ENCODE peak calls at places on chromosomes 13 and 19, in six cellular contexts. Q is AG04450, F is breast epithelium, A is Peyer's patch, G is BE2C, K is BJ. W is an unnamed sample.

GRCh38 chr13:62320129-62320724 is 904.6 kb upstream of the PCDH20 start:
- DNase-seq in Q (peak), F (no peak), A (no peak), G (peak), K (no peak), W (peak)

GRCh38 chr13:23674795-23675640 is 104.8 kb downstream of the TNFRSF19 start:
- DNase-seq in Q (peak), F (no peak), A (no peak), G (no peak), K (no peak), W (no peak)

GRCh38 chr19:567296-567900 is 5.0 kb upstream of the BSG start:
- DNase-seq in Q (no peak), F (no peak), A (no peak), G (no peak), K (no peak), W (no peak)

GRCh38 chr13:21014139-21014665 is 47.2 kb downstream of the LATS2 start:
- DNase-seq in Q (no peak), F (no peak), A (no peak), G (no peak), K (no peak), W (no peak)

GRCh38 chr19:35136977-35137702 is 1.5 kb upstream of the FXYD1 start:
- DNase-seq in Q (no peak), F (no peak), A (no peak), G (no peak), K (no peak), W (no peak)

GRCh38 chr19:9535934-9536333 is 2.5 kb downstream of the ZNF426 start:
- DNase-seq in Q (no peak), F (no peak), A (no peak), G (no peak), K (no peak), W (no peak)

GRCh38 chr13:45242070-45242469 is 41.2 kb upstream of the KCTD4 start:
- DNase-seq in Q (no peak), F (no peak), A (no peak), G (peak), K (no peak), W (no peak)

GRCh38 chr13:111201304-111201940 is 86.3 kb downstream of the ARHGEF7 start:
- DNase-seq in Q (no peak), F (no peak), A (no peak), G (no peak), K (no peak), W (no peak)

GRCh38 chr13:45396548-45397095 is 21.6 kb downstream of the SLC25A30 start:
- DNase-seq in Q (no peak), F (no peak), A (no peak), G (no peak), K (no peak), W (no peak)

GRCh38 chr19:49677232-49677881 is at the start of gene PRMT1:
- DNase-seq in Q (no peak), F (no peak), A (no peak), G (peak), K (no peak), W (no peak)

GRCh38 chr19:29076963-29077362 is 136.0 kb downstream of the UQCRFS1 start:
- DNase-seq in Q (no peak), F (no peak), A (no peak), G (no peak), K (no peak), W (no peak)

GRCh38 chr19:2744113-2744512 is 4.3 kb upstream of the SLC39A3 start:
- DNase-seq in Q (no peak), F (no peak), A (no peak), G (no peak), K (no peak), W (no peak)

GRCh38 chr13:98447881-98448641 is 128.8 kb downstream of the STK24 start:
- DNase-seq in Q (no peak), F (no peak), A (no peak), G (peak), K (no peak), W (no peak)

GRCh38 chr13:99314640-99315176 is 7.5 kb upstream of the GPR183 start:
- DNase-seq in Q (no peak), F (no peak), A (no peak), G (no peak), K (no peak), W (no peak)

GRCh38 chr13:25920277-25920676 is 131.5 kb downstream of the SHISA2 start:
- DNase-seq in Q (no peak), F (no peak), A (no peak), G (no peak), K (no peak), W (no peak)

GRCh38 chr13:110017379-110017778 is 231.0 kb upstream of the IRS2 start:
- DNase-seq in Q (peak), F (no peak), A (no peak), G (no peak), K (peak), W (peak)

GRCh38 chr13:97726664-97727235 is 226.7 kb upstream of the IPO5 start:
- DNase-seq in Q (no peak), F (no peak), A (no peak), G (no peak), K (no peak), W (no peak)

GRCh38 chr13:83211301-83211700 is 671.0 kb downstream of the SLITRK1 start:
- DNase-seq in Q (no peak), F (no peak), A (no peak), G (no peak), K (no peak), W (no peak)

GRCh38 chr19:55340784-55341147 is 1.1 kb downstream of the KMT5C start:
- DNase-seq in Q (no peak), F (no peak), A (no peak), G (peak), K (no peak), W (no peak)

GRCh38 chr13:77733674-77734073 is 36.2 kb downstream of the SLAIN1 start:
- DNase-seq in Q (no peak), F (no peak), A (no peak), G (no peak), K (no peak), W (no peak)

GRCh38 chr13:80923907-80924306 is 583.0 kb upstream of the SPRY2 start:
- DNase-seq in Q (no peak), F (no peak), A (no peak), G (peak), K (no peak), W (no peak)

DNA sequence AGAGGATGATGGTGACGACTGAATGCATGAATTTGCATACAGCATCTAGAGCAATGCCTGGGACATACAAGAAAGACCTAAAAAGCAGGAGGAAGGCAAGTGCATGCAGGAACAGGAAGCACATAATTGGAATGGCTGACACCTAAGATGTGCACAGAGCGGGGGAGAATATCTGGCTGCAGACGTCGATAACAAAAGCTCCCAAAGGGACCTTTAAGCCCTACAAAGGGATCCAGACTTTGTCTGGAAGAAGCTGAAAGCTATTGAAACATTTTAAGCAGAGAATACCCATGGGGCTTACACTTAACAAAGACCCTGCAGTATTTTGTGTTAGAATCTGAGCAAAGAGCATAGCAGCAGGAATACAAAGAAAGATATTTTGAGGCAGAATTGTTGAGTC is 107.4 kb upstream of the CLDN10 start:
- DNase-seq in Q (no peak), F (no peak), A (no peak), G (no peak), K (no peak), W (no peak)
- TF ChIP-seq CTCF in Q (no peak), F (no peak), A (no peak), G (no peak), K (no peak), W (no peak)

GRCh38 chr13:33918199-33918932 is 100.4 kb downstream of the RFC3 start:
- DNase-seq in Q (no peak), F (no peak), A (no peak), G (no peak), K (peak), W (peak)
- TF ChIP-seq CTCF in Q (no peak), F (no peak), A (no peak), G (no peak), K (no peak), W (no peak)

GRCh38 chr13:103356226-103356864 is 290.1 kb upstream of the SLC10A2 start:
- DNase-seq in Q (no peak), F (no peak), A (no peak), G (no peak), K (no peak), W (no peak)

GRCh38 chr13:103354189-103354588 is 288.0 kb upstream of the SLC10A2 start:
- DNase-seq in Q (no peak), F (no peak), A (no peak), G (peak), K (no peak), W (no peak)

GRCh38 chr13:103358245-103358932 is 292.2 kb upstream of the SLC10A2 start:
- DNase-seq in Q (no peak), F (no peak), A (no peak), G (no peak), K (no peak), W (no peak)
- TF ChIP-seq CTCF in Q (no peak), F (no peak), A (no peak), G (no peak), K (no peak), W (no peak)

GRCh38 chr19:19552811-19553210 is 14.7 kb downstream of the CILP2 start:
- DNase-seq in Q (no peak), F (no peak), A (peak), G (peak), K (no peak), W (no peak)
- TF ChIP-seq CTCF in Q (peak), F (peak), A (peak), G (peak), K (peak), W (peak)

DNA sequence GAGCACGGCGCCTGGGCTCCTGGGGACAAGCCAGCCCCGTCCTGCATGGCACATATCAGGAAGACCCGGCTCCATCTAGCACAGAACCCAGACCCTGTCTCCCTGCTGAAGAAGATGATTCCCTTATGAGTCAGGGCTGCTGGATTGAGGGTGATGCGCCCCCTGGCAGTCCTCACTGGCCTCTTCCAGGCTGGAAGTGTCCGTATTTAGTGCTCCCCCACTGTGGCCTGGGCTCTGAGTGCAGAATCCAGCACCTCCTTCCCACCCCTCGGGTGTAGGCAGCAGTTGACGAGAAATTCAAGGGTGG is 14.9 kb downstream of the COMP start:
- DNase-seq in Q (no peak), F (no peak), A (no peak), G (peak), K (no peak), W (no peak)
- TF ChIP-seq CTCF in Q (peak), F (no peak), A (no peak), G (peak), K (peak), W (peak)

DNA sequence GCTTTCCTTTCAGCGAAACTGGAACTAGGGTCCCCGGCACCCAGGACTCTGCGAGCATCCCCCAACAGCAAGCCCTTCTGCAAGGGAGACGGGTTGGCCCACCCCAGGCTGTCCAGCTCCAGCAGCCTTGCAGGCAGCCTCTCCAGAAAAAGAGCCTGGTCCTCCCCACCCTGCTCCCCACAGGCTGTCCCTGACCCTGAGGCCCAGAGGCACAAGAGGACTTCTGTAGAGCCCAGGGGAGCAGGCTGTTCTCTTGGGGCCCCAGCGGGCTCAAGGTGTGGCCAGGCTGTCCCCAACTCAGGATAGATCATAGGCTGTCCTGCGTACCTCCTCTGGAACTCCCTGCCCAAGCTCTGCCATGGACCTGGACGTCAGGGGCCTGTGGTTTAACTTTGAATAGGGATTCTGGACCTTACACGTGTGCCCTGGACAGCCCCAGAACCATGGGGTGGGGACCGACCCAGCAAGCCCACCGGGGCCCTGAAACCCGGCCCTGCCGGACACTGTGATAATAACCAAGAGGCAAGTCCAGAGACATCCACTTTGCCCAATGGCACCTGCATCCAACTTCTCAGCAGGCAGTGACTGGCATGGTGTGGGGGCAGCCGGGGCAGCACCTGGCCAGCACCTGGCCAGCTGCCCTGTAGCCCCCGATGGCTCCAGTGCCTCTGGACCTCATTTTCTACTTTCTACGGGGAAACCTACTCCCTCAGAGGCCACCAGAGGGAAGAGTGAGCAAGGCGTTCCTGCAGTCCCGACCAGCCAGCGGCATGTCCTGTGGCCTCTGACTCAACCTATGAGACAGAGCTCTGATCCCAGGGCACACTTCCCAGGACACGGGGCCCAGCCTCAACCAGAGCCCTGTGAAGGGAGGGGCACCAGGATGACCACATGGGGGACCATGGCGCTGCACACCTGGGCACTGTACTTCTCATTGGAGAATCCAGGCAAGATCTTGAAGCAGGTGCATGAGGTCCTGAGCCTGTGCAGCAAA is 50.9 kb upstream of the TPM4 start:
- DNase-seq in Q (peak), F (peak), A (peak), G (peak), K (peak), W (peak)
- TF ChIP-seq CTCF in Q (peak), F (peak), A (peak), G (peak), K (peak), W (peak)

DNA sequence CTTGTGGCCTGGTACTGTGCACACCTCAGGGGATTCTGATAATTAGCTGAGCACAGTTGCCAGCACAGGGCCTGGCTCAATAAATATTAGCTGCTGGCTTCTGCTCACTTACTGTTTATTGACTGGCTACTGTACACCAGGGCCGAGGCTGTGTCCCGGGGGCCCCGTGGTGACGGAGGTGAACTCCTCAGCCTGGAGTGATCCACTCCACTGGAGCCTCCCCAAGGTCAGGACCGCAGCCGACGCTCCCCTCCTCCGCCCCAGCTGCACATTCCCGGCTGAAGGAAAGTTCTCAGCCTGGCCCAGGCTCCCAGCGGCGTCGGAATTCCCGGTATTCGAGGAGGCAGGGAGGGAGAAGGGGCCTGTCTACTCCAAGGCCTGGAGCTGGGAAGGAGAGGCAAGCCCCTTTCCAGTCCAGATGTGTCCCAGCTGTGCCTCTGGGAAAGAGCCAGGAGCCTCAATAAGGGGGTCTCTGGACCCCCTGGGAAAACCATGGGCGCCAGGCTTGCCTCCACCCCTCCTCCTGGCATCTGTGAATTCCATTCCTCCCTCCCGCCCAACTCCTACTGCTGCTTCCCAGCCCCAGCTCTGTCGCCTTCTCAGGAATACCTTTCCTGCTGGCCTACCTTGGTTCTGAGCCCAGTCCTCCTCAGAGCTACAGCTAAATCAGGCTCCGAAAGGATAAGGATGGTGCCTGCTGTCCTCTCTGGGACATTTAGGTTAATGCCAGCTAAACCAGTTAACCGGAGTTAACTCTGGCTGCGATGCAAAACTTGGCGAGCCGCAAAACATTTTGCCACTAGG is 7.2 kb downstream of the RPS16 start:
- DNase-seq in Q (peak), F (no peak), A (peak), G (no peak), K (peak), W (peak)
- TF ChIP-seq CTCF in Q (no peak), F (no peak), A (no peak), G (no peak), K (no peak), W (no peak)